ENCODE peak calls at places on chromosome 10, in eight cellular contexts. S is gastrocnemius medialis, U is AG04449, Z is heart left ventricle, X is brain microvascular endothelial cell, W is body of pancreas, G is colonic mucosa, C is GM23338. N is an unnamed sample.

GRCh38 chr10:69318087-69318996 is 40.0 kb downstream of the HK1 start:
- DNase-seq in S (peak; percentile 89), U (no peak), Z (peak; percentile 96), X (peak; percentile 61), W (peak; percentile 85), G (peak; percentile 93), C (peak; percentile 94), N (peak; percentile 99)

GRCh38 chr10:4307784-4308364 is 518.1 kb upstream of the AKR1E2 start:
- DNase-seq in S (no peak), U (no peak), Z (no peak), X (no peak), W (no peak), G (no peak), C (no peak), N (no peak)

GRCh38 chr10:106560925-106561640 is 603.4 kb downstream of the SORCS1 start:
- DNase-seq in S (no peak), U (peak; percentile 59), Z (no peak), X (peak; percentile 53), W (no peak), G (no peak), C (no peak), N (no peak)

GRCh38 chr10:118581340-118581739 is 14.1 kb downstream of the PRLHR start:
- DNase-seq in S (no peak), U (no peak), Z (no peak), X (no peak), W (no peak), G (no peak), C (no peak), N (no peak)

GRCh38 chr10:74082319-74082718 is 68.3 kb downstream of the AP3M1 start:
- DNase-seq in S (no peak), U (no peak), Z (no peak), X (no peak), W (no peak), G (no peak), C (no peak), N (no peak)

GRCh38 chr10:73931767-73932624 is 21.1 kb downstream of the PLAU start:
- DNase-seq in S (no peak), U (no peak), Z (no peak), X (no peak), W (peak; percentile 50), G (peak; percentile 40), C (peak; percentile 86), N (no peak)

GRCh38 chr10:128275405-128275804 is 149.2 kb upstream of the MKI67 start:
- DNase-seq in S (no peak), U (no peak), Z (no peak), X (no peak), W (no peak), G (no peak), C (no peak), N (no peak)

GRCh38 chr10:52668024-52668423 is 104.6 kb downstream of the MBL2 start:
- DNase-seq in S (no peak), U (peak; percentile 24), Z (no peak), X (peak; percentile 10), W (no peak), G (no peak), C (no peak), N (no peak)

GRCh38 chr10:13658864-13659685 is 72.3 kb downstream of the PRPF18 start:
- DNase-seq in S (no peak), U (no peak), Z (peak; percentile 80), X (no peak), W (no peak), G (peak; percentile 23), C (no peak), N (peak; percentile 87)

GRCh38 chr10:95815133-95815532 is 59.2 kb downstream of the ENTPD1 start:
- DNase-seq in S (no peak), U (no peak), Z (no peak), X (no peak), W (no peak), G (no peak), C (no peak), N (no peak)

GRCh38 chr10:28592953-28593352 is 60.0 kb downstream of the WAC start:
- DNase-seq in S (no peak), U (peak; percentile 31), Z (no peak), X (peak; percentile 55), W (no peak), G (no peak), C (no peak), N (no peak)

GRCh38 chr10:104766341-104766740 is 125.3 kb downstream of the SORCS3 start:
- DNase-seq in S (no peak), U (no peak), Z (no peak), X (no peak), W (no peak), G (no peak), C (no peak), N (no peak)

GRCh38 chr10:12471135-12471534 is 121.8 kb downstream of the CAMK1D start:
- DNase-seq in S (no peak), U (no peak), Z (no peak), X (no peak), W (peak; percentile 52), G (peak; percentile 59), C (no peak), N (peak; percentile 24)

GRCh38 chr10:94403034-94403822 is 887 bp downstream of the TBC1D12 start:
- DNase-seq in S (peak; percentile 30), U (no peak), Z (peak; percentile 75), X (peak; percentile 70), W (peak; percentile 63), G (peak; percentile 77), C (peak; percentile 62), N (peak; percentile 90)

GRCh38 chr10:2700626-2701305 is 366.6 kb upstream of the PFKP start:
- DNase-seq in S (no peak), U (no peak), Z (no peak), X (no peak), W (no peak), G (no peak), C (no peak), N (no peak)

GRCh38 chr10:80277016-80277415 is 12.4 kb downstream of the MAT1A start:
- DNase-seq in S (no peak), U (no peak), Z (no peak), X (no peak), W (peak; percentile 10), G (peak; percentile 2), C (no peak), N (no peak)

GRCh38 chr10:69959911-69960310 is 92.7 kb upstream of the MACROH2A2 start:
- DNase-seq in S (no peak), U (no peak), Z (no peak), X (no peak), W (no peak), G (peak; percentile 8), C (no peak), N (no peak)

GRCh38 chr10:94006591-94007550 is 13.1 kb downstream of the PLCE1 start:
- DNase-seq in S (no peak), U (no peak), Z (no peak), X (peak; percentile 78), W (peak; percentile 31), G (peak; percentile 80), C (no peak), N (no peak)

GRCh38 chr10:28952523-28952922 is 275.2 kb downstream of the BAMBI start:
- DNase-seq in S (no peak), U (no peak), Z (no peak), X (no peak), W (no peak), G (no peak), C (no peak), N (no peak)

GRCh38 chr10:5958077-5958476 is 19.3 kb downstream of the IL15RA start:
- DNase-seq in S (no peak), U (peak; percentile 37), Z (no peak), X (no peak), W (no peak), G (no peak), C (no peak), N (no peak)

GRCh38 chr10:29828440-29828894 is 193.7 kb upstream of the SVIL start:
- DNase-seq in S (no peak), U (no peak), Z (no peak), X (no peak), W (no peak), G (no peak), C (no peak), N (no peak)

GRCh38 chr10:61618388-61618961 is 44.3 kb upstream of the CABCOCO1 start:
- DNase-seq in S (no peak), U (no peak), Z (no peak), X (no peak), W (no peak), G (no peak), C (no peak), N (no peak)

GRCh38 chr10:48604408-48605263 is at the start of gene ARHGAP22:
- DNase-seq in S (peak; percentile 34), U (no peak), Z (peak; percentile 82), X (peak; percentile 31), W (no peak), G (peak; percentile 58), C (peak; percentile 69), N (no peak)

GRCh38 chr10:99973190-99973589 is 36.6 kb downstream of the DNMBP start:
- DNase-seq in S (no peak), U (no peak), Z (no peak), X (no peak), W (no peak), G (no peak), C (no peak), N (no peak)
- TF ChIP-seq CTCF in S (no peak), U (peak; percentile 24), Z (peak; percentile 19), X (peak; percentile 26), W (no peak), G (peak; percentile 13), C (no peak), N (no peak)

GRCh38 chr10:102344067-102344466 is 51.4 kb upstream of the NFKB2 start:
- DNase-seq in S (no peak), U (no peak), Z (no peak), X (peak; percentile 42), W (no peak), G (no peak), C (no peak), N (no peak)

GRCh38 chr10:102342462-102342861 is 53.0 kb upstream of the NFKB2 start:
- DNase-seq in S (no peak), U (no peak), Z (no peak), X (no peak), W (no peak), G (no peak), C (peak; percentile 96), N (no peak)

GRCh38 chr10:102347236-102347828 is 48.2 kb upstream of the NFKB2 start:
- DNase-seq in S (peak; percentile 85), U (no peak), Z (no peak), X (peak; percentile 36), W (peak; percentile 47), G (peak; percentile 22), C (peak; percentile 79), N (no peak)

GRCh38 chr10:102341038-102341688 is 54.3 kb upstream of the NFKB2 start:
- DNase-seq in S (no peak), U (no peak), Z (no peak), X (no peak), W (no peak), G (no peak), C (no peak), N (no peak)

GRCh38 chr10:102342958-102343357 is 52.5 kb upstream of the NFKB2 start:
- DNase-seq in S (no peak), U (peak; percentile 52), Z (no peak), X (peak; percentile 81), W (no peak), G (no peak), C (no peak), N (no peak)
- H3K4me3 ChIP-seq in S (no peak overlapping the region), U (no peak overlapping the region), Z (no peak overlapping the region), X (no peak overlapping the region), W (no peak overlapping the region), G (no peak overlapping the region), C (no peak overlapping the region), N (no peak overlapping the region)

GRCh38 chr10:86334515-86335085 is 32.0 kb downstream of the GRID1 start:
- DNase-seq in S (no peak), U (no peak), Z (no peak), X (no peak), W (no peak), G (no peak), C (peak; percentile 66), N (peak; percentile 51)
- TF ChIP-seq CTCF in S (no peak), U (no peak), Z (no peak), X (no peak), W (no peak), G (no peak), C (peak; percentile 76), N (no peak)

GRCh38 chr10:113127285-113128283 is 177.5 kb downstream of the TCF7L2 start:
- DNase-seq in S (no peak), U (no peak), Z (no peak), X (no peak), W (no peak), G (no peak), C (no peak), N (no peak)
- H3K4me3 ChIP-seq in S (no peak overlapping the region), U (no peak overlapping the region), Z (peak overlapping the region; percentile 46), X (no peak overlapping the region), W (no peak overlapping the region), G (no peak overlapping the region), C (peak overlapping the region; percentile 48), N (peak overlapping the region; percentile 32)

N was measured in spleen.